ENCODE peak calls at places on chromosomes 4 and X, in seven cellular contexts. X is left ventricle myocardium superior; O is RWPE2; E is HCT116; I is stimulated activated naive B cell treated with anti-CD40 and anti-IgM and Interleukin-4, amounts not matched to agents 10 μg/mL and 1 μg/mL and 100 μg/mL, for 72 hours; A is Right ventricle myocardium inferior; J is A549. M is an unnamed sample.

GRCh38 chrX:24321741-24322395 is 8.0 kb upstream of the SUPT20HL2 start:
- ATAC-seq in J (no peak), E (no peak), A (no peak), X (no peak), I (no peak), O (no peak), M (no peak)

GRCh38 chr4:55175779-55176231 is 50.4 kb upstream of the KDR start:
- ATAC-seq in A (no peak), O (peak), I (no peak), X (no peak), E (peak), J (no peak), M (no peak)

GRCh38 chr4:142130636-142131035 is 494.3 kb downstream of the IL15 start:
- ATAC-seq in J (no peak), E (no peak), X (no peak), A (no peak), O (no peak), I (no peak), M (no peak)

GRCh38 chr4:142264961-142265360 is 581.1 kb downstream of the INPP4B start:
- ATAC-seq in O (no peak), I (no peak), X (peak), E (no peak), A (peak), J (peak), M (no peak)

GRCh38 chr4:4746444-4746843 is 113.0 kb upstream of the MSX1 start:
- ATAC-seq in X (no peak), E (no peak), J (no peak), O (no peak), A (no peak), I (no peak), M (no peak)

GRCh38 chrX:154799554-154800348 is 5.5 kb downstream of the MPP1 start:
- ATAC-seq in A (no peak), I (no peak), J (peak), X (no peak), O (no peak), E (peak), M (no peak)

GRCh38 chr4:38641796-38642195 is 22.2 kb upstream of the KLF3 start:
- ATAC-seq in E (no peak), J (no peak), A (no peak), X (no peak), O (peak), I (no peak), M (no peak)

GRCh38 chr4:72208421-72209075 is 176.7 kb downstream of the NPFFR2 start:
- ATAC-seq in I (no peak), O (peak), X (no peak), E (no peak), A (no peak), J (no peak), M (no peak)

GRCh38 chrX:22689290-22689689 is 310.5 kb upstream of the DDX53 start:
- ATAC-seq in E (no peak), I (no peak), J (no peak), X (no peak), O (no peak), A (no peak), M (no peak)

GRCh38 chr4:109928327-109929045 is 15.8 kb downstream of the EGF start:
- ATAC-seq in E (no peak), X (no peak), I (no peak), J (no peak), O (no peak), A (no peak), M (no peak)

GRCh38 chrX:7606253-7606652 is 236.7 kb upstream of the VCX start:
- ATAC-seq in J (no peak), A (no peak), E (no peak), I (no peak), X (no peak), O (no peak), M (no peak)

GRCh38 chr4:5956285-5957021 is 61.8 kb downstream of the C4orf50 start:
- ATAC-seq in X (no peak), I (no peak), E (no peak), J (no peak), O (no peak), A (no peak), M (no peak)

GRCh38 chr4:185361872-185362271 is 33.9 kb downstream of the LRP2BP start:
- ATAC-seq in A (no peak), E (no peak), J (no peak), O (no peak), I (no peak), X (no peak), M (no peak)

GRCh38 chr4:89551191-89551590 is 243.6 kb upstream of the GPRIN3 start:
- ATAC-seq in O (no peak), I (no peak), X (no peak), J (no peak), A (no peak), E (no peak), M (no peak)

GRCh38 chrX:23803931-23804381 is 21.0 kb downstream of the SAT1 start:
- ATAC-seq in J (peak), I (no peak), O (peak), A (peak), X (peak), E (no peak), M (no peak)

GRCh38 chr4:159429693-159430035 is 326.8 kb downstream of the RAPGEF2 start:
- ATAC-seq in J (no peak), I (peak), O (no peak), X (no peak), E (no peak), A (peak), M (no peak)

GRCh38 chr4:2860391-2861348 is 17.0 kb downstream of the ADD1 start:
- ATAC-seq in O (peak), J (no peak), E (no peak), A (peak), I (no peak), X (peak), M (no peak)